ENCODE peak calls at places on chromosomes 1 and 21, in eight cellular contexts. One of them, this sample, is unnamed.

GRCh38 chr1:182860658-182861057 is 21.5 kb downstream of the DHX9 start:
- ATAC-seq in T-cell: no peak
- ATAC-seq in activated CD4-positive, alpha-beta T cell treated with anti-CD3 and anti-CD28 coated beads for 36 hours: no peak
- ATAC-seq in activated naive CD4-positive, alpha-beta T cell treated with anti-CD3 and anti-CD28 coated beads, Interleukin-2, amount 50 U/mL, for 72 hours: no peak
- ATAC-seq in Right ventricle myocardium inferior: no peak
- ATAC-seq in stimulated activated naive CD8-positive, alpha-beta T cell treated with anti-CD3 and anti-CD28 coated beads, Interleukin-15, amount 100 ng/mL, for 72 hours: no peak
- ATAC-seq in natural killer cell: no peak
- ATAC-seq in left lung: peak
- ATAC-seq in this sample: no peak

GRCh38 chr1:223244366-223245103 is 101.5 kb upstream of the TLR5 start:
- ATAC-seq in T-cell: peak
- ATAC-seq in stimulated activated naive CD8-positive, alpha-beta T cell treated with anti-CD3 and anti-CD28 coated beads, Interleukin-15, amount 100 ng/mL, for 72 hours: peak
- ATAC-seq in Right ventricle myocardium inferior: no peak
- ATAC-seq in natural killer cell: peak
- ATAC-seq in activated naive CD4-positive, alpha-beta T cell treated with anti-CD3 and anti-CD28 coated beads, Interleukin-2, amount 50 U/mL, for 72 hours: peak
- ATAC-seq in left lung: peak
- ATAC-seq in activated CD4-positive, alpha-beta T cell treated with anti-CD3 and anti-CD28 coated beads for 36 hours: peak
- ATAC-seq in this sample: no peak

GRCh38 chr21:18155508-18156193 is 89.0 kb upstream of the CHODL start:
- ATAC-seq in T-cell: peak
- ATAC-seq in stimulated activated naive CD8-positive, alpha-beta T cell treated with anti-CD3 and anti-CD28 coated beads, Interleukin-15, amount 100 ng/mL, for 72 hours: peak
- ATAC-seq in left lung: peak
- ATAC-seq in activated CD4-positive, alpha-beta T cell treated with anti-CD3 and anti-CD28 coated beads for 36 hours: no peak
- ATAC-seq in activated naive CD4-positive, alpha-beta T cell treated with anti-CD3 and anti-CD28 coated beads, Interleukin-2, amount 50 U/mL, for 72 hours: no peak
- ATAC-seq in natural killer cell: peak
- ATAC-seq in Right ventricle myocardium inferior: no peak
- ATAC-seq in this sample: no peak

GRCh38 chr1:217924924-217925323 is 293.8 kb downstream of the SPATA17 start:
- ATAC-seq in Right ventricle myocardium inferior: no peak
- ATAC-seq in T-cell: no peak
- ATAC-seq in activated CD4-positive, alpha-beta T cell treated with anti-CD3 and anti-CD28 coated beads for 36 hours: no peak
- ATAC-seq in activated naive CD4-positive, alpha-beta T cell treated with anti-CD3 and anti-CD28 coated beads, Interleukin-2, amount 50 U/mL, for 72 hours: no peak
- ATAC-seq in natural killer cell: no peak
- ATAC-seq in left lung: no peak
- ATAC-seq in stimulated activated naive CD8-positive, alpha-beta T cell treated with anti-CD3 and anti-CD28 coated beads, Interleukin-15, amount 100 ng/mL, for 72 hours: no peak
- ATAC-seq in this sample: no peak

GRCh38 chr1:30930631-30931173 is 22.1 kb upstream of the SDC3 start:
- ATAC-seq in natural killer cell: no peak
- ATAC-seq in activated CD4-positive, alpha-beta T cell treated with anti-CD3 and anti-CD28 coated beads for 36 hours: no peak
- ATAC-seq in left lung: no peak
- ATAC-seq in Right ventricle myocardium inferior: no peak
- ATAC-seq in activated naive CD4-positive, alpha-beta T cell treated with anti-CD3 and anti-CD28 coated beads, Interleukin-2, amount 50 U/mL, for 72 hours: no peak
- ATAC-seq in stimulated activated naive CD8-positive, alpha-beta T cell treated with anti-CD3 and anti-CD28 coated beads, Interleukin-15, amount 100 ng/mL, for 72 hours: no peak
- ATAC-seq in T-cell: no peak
- ATAC-seq in this sample: no peak

GRCh38 chr1:33244143-33244808 is 12.0 kb upstream of the ZNF362 start:
- ATAC-seq in Right ventricle myocardium inferior: no peak
- ATAC-seq in activated naive CD4-positive, alpha-beta T cell treated with anti-CD3 and anti-CD28 coated beads, Interleukin-2, amount 50 U/mL, for 72 hours: no peak
- ATAC-seq in natural killer cell: no peak
- ATAC-seq in stimulated activated naive CD8-positive, alpha-beta T cell treated with anti-CD3 and anti-CD28 coated beads, Interleukin-15, amount 100 ng/mL, for 72 hours: no peak
- ATAC-seq in activated CD4-positive, alpha-beta T cell treated with anti-CD3 and anti-CD28 coated beads for 36 hours: no peak
- ATAC-seq in left lung: no peak
- ATAC-seq in T-cell: no peak
- ATAC-seq in this sample: no peak

GRCh38 chr1:176932114-176933104 is 232.1 kb downstream of the ASTN1 start:
- ATAC-seq in natural killer cell: no peak
- ATAC-seq in activated CD4-positive, alpha-beta T cell treated with anti-CD3 and anti-CD28 coated beads for 36 hours: no peak
- ATAC-seq in T-cell: no peak
- ATAC-seq in left lung: peak
- ATAC-seq in activated naive CD4-positive, alpha-beta T cell treated with anti-CD3 and anti-CD28 coated beads, Interleukin-2, amount 50 U/mL, for 72 hours: no peak
- ATAC-seq in Right ventricle myocardium inferior: peak
- ATAC-seq in stimulated activated naive CD8-positive, alpha-beta T cell treated with anti-CD3 and anti-CD28 coated beads, Interleukin-15, amount 100 ng/mL, for 72 hours: no peak
- ATAC-seq in this sample: no peak

GRCh38 chr1:1239247-1239623 is 7.2 kb downstream of the B3GALT6 start:
- ATAC-seq in left lung: no peak
- ATAC-seq in activated naive CD4-positive, alpha-beta T cell treated with anti-CD3 and anti-CD28 coated beads, Interleukin-2, amount 50 U/mL, for 72 hours: no peak
- ATAC-seq in T-cell: no peak
- ATAC-seq in stimulated activated naive CD8-positive, alpha-beta T cell treated with anti-CD3 and anti-CD28 coated beads, Interleukin-15, amount 100 ng/mL, for 72 hours: no peak
- ATAC-seq in activated CD4-positive, alpha-beta T cell treated with anti-CD3 and anti-CD28 coated beads for 36 hours: no peak
- ATAC-seq in natural killer cell: no peak
- ATAC-seq in Right ventricle myocardium inferior: no peak
- ATAC-seq in this sample: no peak

GRCh38 chr1:71850515-71850914 is 431.8 kb downstream of the NEGR1 start:
- ATAC-seq in Right ventricle myocardium inferior: peak
- ATAC-seq in activated naive CD4-positive, alpha-beta T cell treated with anti-CD3 and anti-CD28 coated beads, Interleukin-2, amount 50 U/mL, for 72 hours: no peak
- ATAC-seq in natural killer cell: no peak
- ATAC-seq in stimulated activated naive CD8-positive, alpha-beta T cell treated with anti-CD3 and anti-CD28 coated beads, Interleukin-15, amount 100 ng/mL, for 72 hours: no peak
- ATAC-seq in activated CD4-positive, alpha-beta T cell treated with anti-CD3 and anti-CD28 coated beads for 36 hours: no peak
- ATAC-seq in T-cell: no peak
- ATAC-seq in left lung: no peak
- ATAC-seq in this sample: peak

GRCh38 chr1:18149113-18149641 is 41.6 kb downstream of the IGSF21 start:
- ATAC-seq in left lung: no peak
- ATAC-seq in Right ventricle myocardium inferior: no peak
- ATAC-seq in activated naive CD4-positive, alpha-beta T cell treated with anti-CD3 and anti-CD28 coated beads, Interleukin-2, amount 50 U/mL, for 72 hours: no peak
- ATAC-seq in T-cell: no peak
- ATAC-seq in activated CD4-positive, alpha-beta T cell treated with anti-CD3 and anti-CD28 coated beads for 36 hours: no peak
- ATAC-seq in stimulated activated naive CD8-positive, alpha-beta T cell treated with anti-CD3 and anti-CD28 coated beads, Interleukin-15, amount 100 ng/mL, for 72 hours: no peak
- ATAC-seq in natural killer cell: no peak
- ATAC-seq in this sample: no peak

GRCh38 chr21:29064850-29065481 is 8.5 kb downstream of the CCT8 start:
- ATAC-seq in natural killer cell: no peak
- ATAC-seq in activated CD4-positive, alpha-beta T cell treated with anti-CD3 and anti-CD28 coated beads for 36 hours: no peak
- ATAC-seq in T-cell: no peak
- ATAC-seq in activated naive CD4-positive, alpha-beta T cell treated with anti-CD3 and anti-CD28 coated beads, Interleukin-2, amount 50 U/mL, for 72 hours: no peak
- ATAC-seq in Right ventricle myocardium inferior: peak
- ATAC-seq in stimulated activated naive CD8-positive, alpha-beta T cell treated with anti-CD3 and anti-CD28 coated beads, Interleukin-15, amount 100 ng/mL, for 72 hours: no peak
- ATAC-seq in left lung: no peak
- ATAC-seq in this sample: no peak

GRCh38 chr1:27569088-27569459 is 34.9 kb downstream of the AHDC1 start:
- ATAC-seq in Right ventricle myocardium inferior: peak
- ATAC-seq in activated naive CD4-positive, alpha-beta T cell treated with anti-CD3 and anti-CD28 coated beads, Interleukin-2, amount 50 U/mL, for 72 hours: peak
- ATAC-seq in T-cell: peak
- ATAC-seq in left lung: no peak
- ATAC-seq in activated CD4-positive, alpha-beta T cell treated with anti-CD3 and anti-CD28 coated beads for 36 hours: no peak
- ATAC-seq in natural killer cell: no peak
- ATAC-seq in stimulated activated naive CD8-positive, alpha-beta T cell treated with anti-CD3 and anti-CD28 coated beads, Interleukin-15, amount 100 ng/mL, for 72 hours: peak
- ATAC-seq in this sample: peak

GRCh38 chr1:158043232-158043631 is 49.8 kb downstream of the KIRREL1 start:
- ATAC-seq in T-cell: no peak
- ATAC-seq in Right ventricle myocardium inferior: no peak
- ATAC-seq in left lung: peak
- ATAC-seq in natural killer cell: no peak
- ATAC-seq in activated CD4-positive, alpha-beta T cell treated with anti-CD3 and anti-CD28 coated beads for 36 hours: no peak
- ATAC-seq in stimulated activated naive CD8-positive, alpha-beta T cell treated with anti-CD3 and anti-CD28 coated beads, Interleukin-15, amount 100 ng/mL, for 72 hours: no peak
- ATAC-seq in activated naive CD4-positive, alpha-beta T cell treated with anti-CD3 and anti-CD28 coated beads, Interleukin-2, amount 50 U/mL, for 72 hours: no peak
- ATAC-seq in this sample: no peak